ENCODE peak calls at places on chromosomes 7 and 10, in four cellular contexts. D is stomach, T is left ventricle myocardium inferior, C is SJSA1. G is an unnamed sample.

GRCh38 chr10:112950714-112951348 is 784 bp downstream of the TCF7L2 start:
- DNase-seq in D (no peak), T (peak; percentile 23), C (no peak), G (no peak)

GRCh38 chr10:78184851-78185692 is 151.4 kb downstream of the RPS24 start:
- DNase-seq in D (no peak), T (no peak), C (no peak), G (no peak)

GRCh38 chr10:97689637-97690036 is 2.6 kb upstream of the AVPI1 start:
- DNase-seq in D (peak; percentile 38), T (no peak), C (peak; percentile 80), G (no peak)

GRCh38 chr10:104300002-104300735 is 31.2 kb downstream of the GSTO2 start:
- DNase-seq in D (no peak), T (no peak), C (peak; percentile 56), G (no peak)

GRCh38 chr7:79454325-79454960 is 976 bp upstream of the MAGI2 start:
- DNase-seq in D (no peak), T (peak; percentile 36), C (peak; percentile 47), G (no peak)

GRCh38 chr7:21429021-21429420 is 1.1 kb downstream of the SP4 start:
- DNase-seq in D (no peak), T (no peak), C (no peak), G (no peak)

GRCh38 chr10:77565590-77566023 is 72.0 kb downstream of the KCNMA1 start:
- DNase-seq in D (no peak), T (no peak), C (no peak), G (no peak)

GRCh38 chr10:124030061-124030460 is 63.3 kb downstream of the CHST15 start:
- DNase-seq in D (no peak), T (no peak), C (no peak), G (no peak)

GRCh38 chr10:49841615-49842180 is 79.6 kb upstream of the OGDHL start:
- DNase-seq in D (no peak), T (no peak), C (no peak), G (no peak)

GRCh38 chr10:131920151-131920550 is 19.3 kb downstream of the PPP2R2D start:
- DNase-seq in D (no peak), T (no peak), C (no peak), G (no peak)

GRCh38 chr7:155516466-155516865 is 29.9 kb downstream of the CNPY1 start:
- DNase-seq in D (no peak), T (no peak), C (no peak), G (no peak)

GRCh38 chr10:45585131-45585530 is 87.4 kb downstream of the ZFAND4 start:
- DNase-seq in D (no peak), T (no peak), C (no peak), G (no peak)

GRCh38 chr7:2546776-2547586 is 8.3 kb downstream of the BRAT1 start:
- DNase-seq in D (no peak), T (no peak), C (no peak), G (no peak)

DNA sequence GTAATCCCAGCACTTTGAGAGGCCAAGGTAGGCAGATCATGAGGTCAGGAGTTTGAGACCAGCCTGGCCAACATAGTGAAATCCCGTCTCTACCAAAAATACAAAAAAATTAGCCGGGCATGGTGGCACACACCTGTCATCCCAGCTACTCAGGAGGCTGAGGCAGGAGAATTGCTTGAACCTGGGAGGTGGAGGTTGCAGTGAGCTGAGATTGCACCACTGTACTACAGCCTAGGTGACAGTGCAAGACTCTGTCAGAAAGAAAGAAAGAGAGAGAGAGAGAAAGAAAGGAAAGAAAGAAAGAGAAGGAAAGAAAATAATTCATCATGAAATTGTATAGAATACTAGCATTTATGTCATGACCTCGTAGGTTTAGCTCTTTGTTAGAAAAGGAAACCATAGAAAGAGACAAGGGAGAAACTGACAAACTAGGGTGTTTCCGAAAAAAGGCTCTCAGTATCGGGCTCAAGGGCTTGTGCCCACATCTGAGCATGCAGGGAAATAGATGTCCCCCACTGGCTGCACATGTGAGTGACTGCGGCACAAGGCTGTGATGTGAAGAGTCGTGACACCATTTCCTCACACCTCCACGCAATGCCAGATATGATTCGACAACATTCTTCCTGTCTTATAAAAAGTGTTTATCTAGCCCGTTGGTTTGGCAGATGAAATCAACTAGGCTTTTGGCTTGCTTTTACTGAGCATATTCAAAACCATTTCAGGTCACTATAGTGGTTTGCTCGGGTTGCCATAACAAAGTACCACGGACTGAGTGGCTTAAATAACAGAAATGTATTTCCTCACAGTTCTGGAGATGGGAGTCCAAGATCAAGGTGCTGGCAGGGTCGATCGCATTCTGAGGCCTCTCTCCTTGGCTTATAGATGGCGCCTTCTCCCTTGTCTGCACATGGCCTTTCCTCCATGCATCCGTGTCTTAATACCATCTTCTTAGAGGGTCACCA is 2.0 kb downstream of the SRGN start:
- DNase-seq in D (peak; percentile 51), T (no peak), C (no peak), G (peak; percentile 90)
- H3K4me3 ChIP-seq in D (peak overlapping the region; percentile 29), T (peak overlapping the region; percentile 67), C (no peak overlapping the region), G (peak overlapping the region; percentile 45)

DNA sequence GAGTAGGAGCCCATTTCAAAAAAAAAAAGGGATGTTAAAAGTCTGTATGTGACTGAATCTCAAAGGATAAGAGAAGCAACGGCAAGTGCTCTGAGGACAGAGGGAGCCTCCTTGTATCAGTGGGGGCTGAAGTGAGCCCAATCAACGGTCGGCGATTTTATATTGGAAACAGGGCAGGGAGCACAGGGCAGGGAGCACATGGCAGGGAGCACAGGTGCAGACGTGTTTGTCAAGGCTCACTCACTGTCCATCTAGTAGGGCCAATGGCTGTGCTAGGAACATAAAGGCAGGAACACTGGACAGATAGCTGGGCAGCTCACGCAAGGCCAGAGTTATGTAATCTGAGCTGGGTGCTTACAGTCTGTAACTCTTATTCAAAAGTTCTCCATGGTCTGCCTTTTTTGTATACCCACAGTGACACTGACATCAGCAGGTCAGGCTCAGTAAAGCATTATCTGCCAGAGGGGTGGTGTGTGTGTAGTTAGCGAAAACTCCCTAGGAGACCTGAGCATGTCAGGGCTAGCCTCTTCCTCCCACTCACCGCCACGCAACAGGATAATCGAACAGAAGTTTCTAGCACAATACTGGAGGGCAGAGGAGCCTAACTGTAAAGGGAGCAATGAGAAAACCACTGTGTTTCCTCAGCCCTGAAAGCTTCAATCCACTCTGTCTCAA is 15.4 kb downstream of the AKR1B1 start:
- DNase-seq in D (no peak), T (no peak), C (no peak), G (no peak)
- H3K27ac ChIP-seq in D (no peak overlapping the region), T (peak overlapping the region; percentile 78), C (no peak overlapping the region), G (no peak overlapping the region)

GRCh38 chr7:75969704-75970498 is 24.5 kb downstream of the TMEM120A start:
- DNase-seq in D (no peak), T (no peak), C (peak; percentile 87), G (no peak)
- H3K4me1 ChIP-seq in D (peaks cover 66% of the 10 kb centered on the region), T (peaks cover 82% of the 10 kb centered on the region), C (peaks cover 25% of the 10 kb centered on the region), G (no peaks in the 10 kb centered on the region)

GRCh38 chr7:74182453-74183090 is 8.4 kb downstream of the EIF4H start:
- DNase-seq in D (no peak), T (no peak), C (no peak), G (no peak)
- H3K4me3 ChIP-seq in D (no peak overlapping the region), T (no peak overlapping the region), C (no peak overlapping the region), G (no peak overlapping the region)

DNA sequence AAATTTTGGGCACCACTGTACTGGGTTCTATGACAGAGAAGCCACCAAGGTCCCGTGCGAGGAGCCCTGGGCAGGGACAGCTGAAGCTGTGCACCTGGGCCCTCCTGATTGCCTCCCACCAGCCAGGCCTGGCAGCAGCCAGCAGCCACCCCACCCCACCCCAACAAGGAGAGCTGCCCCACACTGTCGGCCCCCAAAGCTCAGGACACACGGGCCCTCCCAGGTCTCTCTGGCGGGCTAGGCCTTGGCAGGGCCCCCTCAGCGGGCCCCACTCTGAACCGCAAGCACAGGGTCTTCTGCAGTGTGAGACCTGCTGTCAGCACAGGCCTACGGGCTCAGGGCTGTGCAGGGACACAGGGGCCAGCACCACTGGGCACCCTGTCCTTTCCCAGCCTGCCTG is 5.5 kb downstream of the GPR146 start:
- DNase-seq in D (no peak), T (no peak), C (no peak), G (no peak)
- H3K27ac ChIP-seq in D (peak overlapping the region; percentile 80), T (peak overlapping the region; percentile 88), C (no peak overlapping the region), G (no peak overlapping the region)

GRCh38 chr7:47572101-47572460 is 9.8 kb downstream of the TNS3 start:
- DNase-seq in D (no peak), T (no peak), C (no peak), G (no peak)
- H3K4me1 ChIP-seq in D (peaks cover 91% of the 10 kb centered on the region), T (peaks cover 68% of the 10 kb centered on the region), C (peaks cover 75% of the 10 kb centered on the region), G (no peaks in the 10 kb centered on the region)

G was measured in CD8-positive, alpha-beta T cell.